ENCODE peak calls at places on chromosomes 16 and 17, in five cellular contexts. One of them, this sample, is unnamed.

GRCh38 chr17:33284022-33284421 is 9.1 kb downstream of the ASIC2 start:
- DNase-seq in cardiac muscle cell: peak; percentile 75
- DNase-seq in stomach: peak; percentile 62
- DNase-seq in HL-60: no peak
- DNase-seq in left ventricle myocardium inferior: no peak
- DNase-seq in this sample: peak; percentile 14

GRCh38 chr17:28524476-28525415 is 18.6 kb downstream of the FOXN1 start:
- DNase-seq in HL-60: no peak
- DNase-seq in left ventricle myocardium inferior: no peak
- DNase-seq in cardiac muscle cell: peak; percentile 71
- DNase-seq in stomach: peak; percentile 89
- DNase-seq in this sample: no peak

GRCh38 chr17:28392491-28392890 is 13.5 kb downstream of the SLC46A1 start:
- DNase-seq in HL-60: no peak
- DNase-seq in left ventricle myocardium inferior: no peak
- DNase-seq in stomach: no peak
- DNase-seq in cardiac muscle cell: no peak
- DNase-seq in this sample: no peak

GRCh38 chr17:55311767-55312375 is 47.1 kb downstream of the HLF start:
- DNase-seq in cardiac muscle cell: no peak
- DNase-seq in HL-60: no peak
- DNase-seq in left ventricle myocardium inferior: no peak
- DNase-seq in stomach: no peak
- DNase-seq in this sample: no peak

GRCh38 chr17:61305024-61305423 is 94.6 kb upstream of the TBX2 start:
- DNase-seq in cardiac muscle cell: no peak
- DNase-seq in stomach: no peak
- DNase-seq in HL-60: no peak
- DNase-seq in left ventricle myocardium inferior: no peak
- DNase-seq in this sample: no peak

GRCh38 chr17:27612160-27612767 is 18.7 kb upstream of the LGALS9 start:
- DNase-seq in stomach: no peak
- DNase-seq in HL-60: no peak
- DNase-seq in left ventricle myocardium inferior: no peak
- DNase-seq in cardiac muscle cell: no peak
- DNase-seq in this sample: no peak

GRCh38 chr17:58187675-58188074 is 4.9 kb upstream of the EPX start:
- DNase-seq in left ventricle myocardium inferior: no peak
- DNase-seq in HL-60: no peak
- DNase-seq in cardiac muscle cell: no peak
- DNase-seq in stomach: no peak
- DNase-seq in this sample: no peak

GRCh38 chr16:75241412-75241811 is 10.0 kb downstream of the BCAR1 start:
- DNase-seq in HL-60: no peak
- DNase-seq in cardiac muscle cell: no peak
- DNase-seq in left ventricle myocardium inferior: no peak
- DNase-seq in stomach: no peak
- DNase-seq in this sample: no peak

GRCh38 chr16:56982695-56983094 is 6.7 kb upstream of the NLRC5 start:
- DNase-seq in cardiac muscle cell: no peak
- DNase-seq in stomach: no peak
- DNase-seq in left ventricle myocardium inferior: no peak
- DNase-seq in HL-60: no peak
- DNase-seq in this sample: no peak

GRCh38 chr17:81482673-81483072 is 29.9 kb downstream of the ACTG1 start:
- DNase-seq in left ventricle myocardium inferior: no peak
- DNase-seq in HL-60: no peak
- DNase-seq in cardiac muscle cell: no peak
- DNase-seq in stomach: no peak
- DNase-seq in this sample: no peak

GRCh38 chr16:55470533-55471371 is 8.2 kb upstream of the MMP2 start:
- DNase-seq in HL-60: no peak
- DNase-seq in left ventricle myocardium inferior: no peak
- DNase-seq in cardiac muscle cell: peak; percentile 54
- DNase-seq in stomach: peak; percentile 49
- DNase-seq in this sample: no peak

GRCh38 chr17:63956296-63956920 is 16.3 kb downstream of the SCN4A start:
- DNase-seq in HL-60: no peak
- DNase-seq in cardiac muscle cell: no peak
- DNase-seq in left ventricle myocardium inferior: no peak
- DNase-seq in stomach: no peak
- DNase-seq in this sample: no peak

GRCh38 chr17:1803280-1803679 is 26.4 kb downstream of the SMYD4 start:
- DNase-seq in cardiac muscle cell: no peak
- DNase-seq in stomach: no peak
- DNase-seq in HL-60: no peak
- DNase-seq in left ventricle myocardium inferior: no peak
- DNase-seq in this sample: no peak

GRCh38 chr17:349666-350065 is 2.9 kb downstream of the RPH3AL start:
- DNase-seq in stomach: no peak
- DNase-seq in cardiac muscle cell: peak; percentile 22
- DNase-seq in left ventricle myocardium inferior: no peak
- DNase-seq in HL-60: no peak
- DNase-seq in this sample: no peak

GRCh38 chr16:58501242-58502131 is 1.5 kb downstream of the NDRG4 start:
- DNase-seq in stomach: peak; percentile 51
- DNase-seq in HL-60: no peak
- DNase-seq in cardiac muscle cell: no peak
- DNase-seq in left ventricle myocardium inferior: no peak
- DNase-seq in this sample: no peak

GRCh38 chr16:84461029-84461415 is 43.4 kb downstream of the MEAK7 start:
- DNase-seq in HL-60: no peak
- DNase-seq in cardiac muscle cell: no peak
- DNase-seq in left ventricle myocardium inferior: no peak
- DNase-seq in stomach: peak; percentile 48
- DNase-seq in this sample: no peak

GRCh38 chr16:30485818-30486436 is 13.4 kb downstream of the ITGAL start:
- DNase-seq in cardiac muscle cell: peak; percentile 18
- DNase-seq in left ventricle myocardium inferior: no peak
- DNase-seq in HL-60: no peak
- DNase-seq in stomach: no peak
- DNase-seq in this sample: no peak

GRCh38 chr17:394718-395095 is 42.1 kb upstream of the RPH3AL start:
- DNase-seq in left ventricle myocardium inferior: no peak
- DNase-seq in cardiac muscle cell: no peak
- DNase-seq in HL-60: no peak
- DNase-seq in stomach: no peak
- DNase-seq in this sample: no peak

GRCh38 chr16:4535627-4536108 is 2.9 kb downstream of the CDIP1 start:
- DNase-seq in stomach: no peak
- DNase-seq in cardiac muscle cell: no peak
- DNase-seq in left ventricle myocardium inferior: no peak
- DNase-seq in HL-60: no peak
- DNase-seq in this sample: no peak

GRCh38 chr17:80219013-80219776 is 938 bp downstream of the SGSH start:
- DNase-seq in stomach: peak; percentile 85
- DNase-seq in left ventricle myocardium inferior: peak; percentile 69
- DNase-seq in HL-60: peak; percentile 90
- DNase-seq in cardiac muscle cell: peak; percentile 84
- DNase-seq in this sample: peak; percentile 61

GRCh38 chr16:14377326-14377725 is 252.7 kb downstream of the PARN start:
- DNase-seq in left ventricle myocardium inferior: no peak
- DNase-seq in HL-60: no peak
- DNase-seq in cardiac muscle cell: no peak
- DNase-seq in stomach: no peak
- DNase-seq in this sample: no peak

GRCh38 chr16:77297996-77298637 is 98.9 kb downstream of the SYCE1L start:
- DNase-seq in stomach: no peak
- DNase-seq in left ventricle myocardium inferior: no peak
- DNase-seq in cardiac muscle cell: peak; percentile 28
- DNase-seq in HL-60: no peak
- DNase-seq in this sample: no peak

GRCh38 chr17:72334205-72334604 is 213.4 kb downstream of the SOX9 start:
- DNase-seq in left ventricle myocardium inferior: no peak
- DNase-seq in cardiac muscle cell: peak; percentile 33
- DNase-seq in stomach: no peak
- DNase-seq in HL-60: no peak
- DNase-seq in this sample: no peak

GRCh38 chr17:73293480-73293911 is 18.3 kb downstream of the CDC42EP4 start:
- DNase-seq in HL-60: no peak
- DNase-seq in stomach: peak; percentile 85
- DNase-seq in left ventricle myocardium inferior: peak; percentile 60
- DNase-seq in cardiac muscle cell: peak; percentile 83
- DNase-seq in this sample: peak; percentile 87

GRCh38 chr16:80125677-80126076 is 415.1 kb upstream of the DYNLRB2 start:
- DNase-seq in HL-60: no peak
- DNase-seq in stomach: no peak
- DNase-seq in cardiac muscle cell: no peak
- DNase-seq in left ventricle myocardium inferior: peak; percentile 47
- DNase-seq in this sample: no peak

GRCh38 chr17:74898376-74898946 is 5.0 kb upstream of the FADS6 start:
- DNase-seq in left ventricle myocardium inferior: no peak
- DNase-seq in stomach: no peak
- DNase-seq in cardiac muscle cell: no peak
- DNase-seq in HL-60: no peak
- DNase-seq in this sample: no peak

GRCh38 chr16:24819462-24820040 is 26.2 kb upstream of the SLC5A11 start:
- DNase-seq in left ventricle myocardium inferior: no peak
- DNase-seq in stomach: no peak
- DNase-seq in HL-60: no peak
- DNase-seq in cardiac muscle cell: peak; percentile 21
- DNase-seq in this sample: no peak

GRCh38 chr16:81901483-81901882 is 109.8 kb downstream of the SDR42E1 start:
- DNase-seq in cardiac muscle cell: no peak
- DNase-seq in HL-60: no peak
- DNase-seq in stomach: peak; percentile 71
- DNase-seq in left ventricle myocardium inferior: no peak
- DNase-seq in this sample: no peak

GRCh38 chr17:74872313-74873035 is at the start of gene FDXR:
- DNase-seq in left ventricle myocardium inferior: no peak
- DNase-seq in HL-60: no peak
- DNase-seq in cardiac muscle cell: no peak
- DNase-seq in stomach: no peak
- DNase-seq in this sample: no peak

GRCh38 chr17:2695243-2695960 is 16.2 kb downstream of the CLUH start:
- DNase-seq in stomach: peak; percentile 16
- DNase-seq in left ventricle myocardium inferior: no peak
- DNase-seq in cardiac muscle cell: no peak
- DNase-seq in HL-60: no peak
- DNase-seq in this sample: no peak

GRCh38 chr17:82110298-82110697 is 12.3 kb upstream of the FASN start:
- DNase-seq in HL-60: no peak
- DNase-seq in stomach: no peak
- DNase-seq in left ventricle myocardium inferior: no peak
- DNase-seq in cardiac muscle cell: no peak
- DNase-seq in this sample: no peak

GRCh38 chr17:36641331-36641876 is 40.0 kb downstream of the MRM1 start:
- DNase-seq in HL-60: no peak
- DNase-seq in cardiac muscle cell: no peak
- DNase-seq in stomach: no peak
- DNase-seq in left ventricle myocardium inferior: no peak
- DNase-seq in this sample: no peak
- H3K4me3 ChIP-seq in HL-60: no peak overlapping the region
- H3K4me3 ChIP-seq in cardiac muscle cell: peak overlapping the region; percentile 41
- H3K4me3 ChIP-seq in stomach: peak overlapping the region; percentile 33
- H3K4me3 ChIP-seq in left ventricle myocardium inferior: peak overlapping the region; percentile 60
- H3K4me3 ChIP-seq in this sample: peak overlapping the region; percentile 51

DNA sequence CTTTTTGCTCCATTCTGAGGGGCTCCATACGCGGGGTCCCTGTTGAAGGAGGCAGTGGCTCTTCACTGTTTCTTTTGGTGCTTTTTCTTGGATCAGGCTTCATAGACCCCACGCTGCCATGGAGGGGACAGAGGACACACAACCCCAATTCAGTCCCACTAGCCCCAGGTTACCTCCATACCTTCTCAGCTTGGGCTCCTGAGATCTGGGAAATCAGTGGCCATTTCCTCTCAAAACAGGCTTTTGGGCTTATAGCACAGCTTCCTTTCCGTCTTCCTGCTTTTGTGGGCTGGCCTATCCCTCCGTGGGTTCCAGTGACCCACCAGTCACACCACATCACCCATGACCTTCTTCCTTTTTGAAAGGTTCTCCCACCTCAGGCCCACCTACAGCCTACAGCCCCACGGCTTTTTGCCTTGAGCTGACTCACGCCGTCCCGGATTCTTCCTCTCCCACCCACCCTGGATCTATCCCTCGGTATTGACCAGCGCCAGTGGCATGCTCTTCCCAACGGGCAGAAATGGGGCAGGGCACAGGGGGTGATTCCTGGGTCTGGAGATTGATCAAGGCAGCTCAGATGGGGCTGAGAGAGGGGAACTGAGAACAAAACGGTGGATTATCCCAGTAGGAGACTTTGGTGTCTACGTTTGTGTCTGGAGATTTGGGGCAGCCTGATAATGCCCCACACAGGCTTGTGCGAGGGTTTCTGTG is 3.6 kb downstream of the TBX21 start:
- DNase-seq in left ventricle myocardium inferior: no peak
- DNase-seq in HL-60: no peak
- DNase-seq in cardiac muscle cell: no peak
- DNase-seq in stomach: peak; percentile 20
- DNase-seq in this sample: no peak
- H3K4me3 ChIP-seq in left ventricle myocardium inferior: no peak overlapping the region
- H3K4me3 ChIP-seq in HL-60: no peak overlapping the region
- H3K4me3 ChIP-seq in cardiac muscle cell: no peak overlapping the region
- H3K4me3 ChIP-seq in stomach: no peak overlapping the region
- H3K4me3 ChIP-seq in this sample: no peak overlapping the region

DNA sequence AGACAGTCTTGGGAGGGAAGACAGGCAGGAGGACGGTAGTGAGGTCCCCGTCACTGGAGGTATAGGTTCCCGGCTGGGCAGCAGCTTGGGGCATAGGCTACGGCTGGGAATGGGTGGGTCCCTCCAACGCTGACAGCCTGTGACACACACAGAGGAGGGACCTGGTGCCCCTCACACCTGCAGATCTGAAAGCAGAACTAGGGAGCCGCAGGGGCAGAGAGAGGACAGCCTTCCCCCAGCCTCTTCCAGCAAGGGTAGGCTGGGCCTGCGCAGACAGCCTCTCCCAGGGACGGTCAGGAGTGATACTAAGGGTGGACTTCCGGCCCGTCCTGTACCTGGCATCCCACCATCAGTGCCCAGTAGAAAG is 2.0 kb downstream of the P2RX1 start:
- DNase-seq in HL-60: no peak
- DNase-seq in left ventricle myocardium inferior: no peak
- DNase-seq in stomach: peak; percentile 43
- DNase-seq in cardiac muscle cell: no peak
- DNase-seq in this sample: no peak
- H3K4me3 ChIP-seq in HL-60: peak overlapping the region; percentile 75
- H3K4me3 ChIP-seq in left ventricle myocardium inferior: no peak overlapping the region
- H3K4me3 ChIP-seq in stomach: peak overlapping the region; percentile 24
- H3K4me3 ChIP-seq in cardiac muscle cell: no peak overlapping the region
- H3K4me3 ChIP-seq in this sample: no peak overlapping the region

DNA sequence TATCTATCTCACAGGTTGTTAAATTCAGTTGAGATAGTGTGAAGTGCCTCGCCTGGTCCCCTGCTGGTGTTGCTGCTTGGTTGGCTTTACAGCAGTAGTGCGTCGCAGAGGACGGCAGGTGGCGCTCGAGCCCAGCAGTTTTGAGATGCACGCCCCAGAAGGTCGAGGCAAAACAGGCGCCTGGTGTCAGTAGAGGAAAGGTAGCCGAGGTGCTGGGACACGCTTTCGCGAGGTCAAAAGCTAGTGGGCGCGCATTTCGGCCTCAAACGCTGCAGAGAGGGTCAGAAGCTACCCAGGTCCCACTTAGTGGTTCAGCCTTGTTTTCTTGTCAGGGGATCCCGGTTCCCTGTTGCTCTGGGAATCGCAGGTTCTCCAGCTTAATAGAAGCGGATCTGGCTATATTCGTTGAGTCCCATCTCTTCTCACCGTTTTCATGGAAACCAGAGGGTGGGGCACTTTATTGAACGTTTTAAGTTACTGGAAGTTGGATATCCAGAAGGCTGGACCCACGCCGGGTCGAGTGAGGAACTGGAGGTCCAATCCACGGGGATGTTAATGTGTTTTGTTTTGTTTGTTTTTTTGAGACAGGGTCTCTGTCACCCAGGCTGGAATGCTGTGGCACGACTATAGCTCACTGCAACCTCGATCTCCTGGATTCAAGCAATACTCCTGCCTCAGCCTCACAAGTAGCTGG is 10.3 kb upstream of the ZFP90 start:
- DNase-seq in left ventricle myocardium inferior: peak; percentile 84
- DNase-seq in cardiac muscle cell: peak; percentile 84
- DNase-seq in HL-60: peak; percentile 65
- DNase-seq in stomach: peak; percentile 90
- DNase-seq in this sample: peak; percentile 66
- H3K4me3 ChIP-seq in left ventricle myocardium inferior: peak overlapping the region; percentile 40
- H3K4me3 ChIP-seq in cardiac muscle cell: no peak overlapping the region
- H3K4me3 ChIP-seq in HL-60: no peak overlapping the region
- H3K4me3 ChIP-seq in stomach: peak overlapping the region; percentile 9
- H3K4me3 ChIP-seq in this sample: peak overlapping the region; percentile 28